ENCODE peak calls at places on chromosomes 1 and 21, in five cellular contexts. W is stimulated activated CD8-positive, alpha-beta memory T cell treated with anti-CD3 and anti-CD28 coated beads, Interleukin-15, amount 100 ng/mL, for 4 hours; V is AG08395; E is iris pigment epithelial cell; O is SW480. I is an unnamed sample.

GRCh38 chr1:84348240-84348555 is 46.7 kb downstream of the SAMD13 start:
- DNase-seq in V (no peak), E (peak; percentile 40), W (no peak), O (no peak), I (no peak)

GRCh38 chr1:12161662-12162458 is 4.9 kb upstream of the TNFRSF1B start:
- DNase-seq in O (peak; percentile 94), W (peak; percentile 59), E (peak; percentile 87), V (peak; percentile 91), I (peak; percentile 92)

GRCh38 chr1:118931876-118932275 is 56.3 kb downstream of the TBX15 start:
- DNase-seq in O (no peak), W (no peak), E (no peak), V (no peak), I (no peak)

GRCh38 chr1:9394010-9394409 is 101.3 kb downstream of the SPSB1 start:
- DNase-seq in W (no peak), O (no peak), E (no peak), V (no peak), I (no peak)

GRCh38 chr1:156407344-156407743 is 38.3 kb downstream of the RHBG start:
- DNase-seq in O (no peak), E (no peak), W (no peak), V (no peak), I (no peak)

GRCh38 chr1:228045871-228046270 is 36.6 kb upstream of the ARF1 start:
- DNase-seq in V (no peak), O (no peak), E (no peak), W (no peak), I (no peak)

GRCh38 chr1:20733361-20733975 is 965 bp upstream of the SH2D5 start:
- DNase-seq in V (no peak), W (no peak), O (no peak), E (no peak), I (no peak)

GRCh38 chr1:173477286-173478098 is at the start of gene PRDX6:
- DNase-seq in E (peak; percentile 82), O (peak; percentile 83), W (no peak), V (peak; percentile 43), I (peak; percentile 31)

GRCh38 chr1:121558514-121558913 is 373.7 kb downstream of the SRGAP2C start:
- DNase-seq in E (peak; percentile 86), O (no peak), W (no peak), V (peak; percentile 68), I (no peak)

GRCh38 chr1:27614625-27615344 is 10.8 kb upstream of the AHDC1 start:
- DNase-seq in O (no peak), V (no peak), E (no peak), W (no peak), I (no peak)

GRCh38 chr1:92599184-92599583 is 112.5 kb upstream of the GFI1 start:
- DNase-seq in W (no peak), E (peak; percentile 52), V (peak; percentile 35), O (peak; percentile 11), I (peak; percentile 25)

GRCh38 chr1:102742426-102742825 is 365.9 kb downstream of the COL11A1 start:
- DNase-seq in E (peak; percentile 29), W (no peak), O (no peak), V (no peak), I (no peak)

GRCh38 chr1:47207811-47208373 is 18.1 kb upstream of the PDZK1IP1 start:
- DNase-seq in O (no peak), W (no peak), E (no peak), V (no peak), I (no peak)

GRCh38 chr1:61981870-61982660 is 212.6 kb upstream of the L1TD1 start:
- DNase-seq in V (no peak), W (no peak), O (no peak), E (no peak), I (no peak)

GRCh38 chr1:228393811-228394570 is 12.6 kb downstream of the TRIM11 start:
- DNase-seq in E (no peak), W (no peak), V (no peak), O (no peak), I (no peak)

GRCh38 chr1:248820041-248820585 is 5.6 kb downstream of the SH3BP5L start:
- DNase-seq in V (no peak), W (no peak), O (no peak), E (no peak), I (no peak)

GRCh38 chr1:23664837-23665795 is 26.5 kb upstream of the RPL11 start:
- DNase-seq in E (peak; percentile 34), W (no peak), V (peak; percentile 55), O (no peak), I (no peak)

GRCh38 chr21:37503848-37504467 is 137.4 kb downstream of the DYRK1A start:
- DNase-seq in O (no peak), V (peak; percentile 54), W (no peak), E (peak; percentile 92), I (no peak)

GRCh38 chr1:195934839-195935557 is 673.2 kb downstream of the KCNT2 start:
- DNase-seq in O (no peak), W (no peak), E (no peak), V (no peak), I (no peak)

GRCh38 chr1:48309564-48310082 is 87.1 kb downstream of the SLC5A9 start:
- DNase-seq in O (no peak), W (no peak), V (no peak), E (no peak), I (no peak)

GRCh38 chr1:18743233-18743632 is 112.6 kb downstream of the PAX7 start:
- DNase-seq in O (no peak), E (no peak), W (no peak), V (no peak), I (no peak)

GRCh38 chr1:117674521-117675400 is 68.9 kb downstream of the TENT5C start:
- DNase-seq in V (no peak), E (peak; percentile 45), O (no peak), W (no peak), I (no peak)

GRCh38 chr1:183023146-183023600 is at the start of gene LAMC1:
- DNase-seq in O (peak; percentile 70), W (peak; percentile 5), V (peak; percentile 76), E (peak; percentile 81), I (peak; percentile 73)

GRCh38 chr1:47915677-47916353 is 81.4 kb downstream of the TRABD2B start:
- DNase-seq in E (no peak), W (no peak), V (no peak), O (no peak), I (no peak)

GRCh38 chr1:76949503-76949902 is 82.2 kb downstream of the ST6GALNAC5 start:
- DNase-seq in O (no peak), V (peak; percentile 67), W (no peak), E (peak; percentile 51), I (no peak)

GRCh38 chr1:6141601-6142000 is 38.5 kb downstream of the CHD5 start:
- DNase-seq in O (peak; percentile 16), E (peak; percentile 23), V (no peak), W (no peak), I (no peak)

GRCh38 chr1:115069186-115069585 is 20.1 kb downstream of the TSPAN2 start:
- DNase-seq in O (peak; percentile 73), E (peak; percentile 38), V (peak; percentile 62), W (no peak), I (peak; percentile 46)

GRCh38 chr1:241553886-241554592 is 21.9 kb downstream of the KMO start:
- DNase-seq in V (no peak), O (no peak), E (peak; percentile 36), W (no peak), I (no peak)

GRCh38 chr1:94273111-94273510 is 35.7 kb upstream of the ARHGAP29 start:
- DNase-seq in O (no peak), V (no peak), W (no peak), E (peak; percentile 54), I (no peak)

GRCh38 chr1:147076442-147076841 is 95.8 kb downstream of the PRKAB2 start:
- DNase-seq in V (no peak), E (no peak), W (no peak), O (no peak), I (no peak)